ENCODE peak calls at places on chromosome 15, in eight cellular contexts. K, D, F, N, Z, E, V and G are unnamed samples.

GRCh38 chr15:99168601-99169580 is 64.0 kb downstream of the SYNM start:
- DNase-seq in D (peak), N (no peak), E (no peak), V (no peak), F (no peak), K (no peak), Z (no peak), G (no peak)

GRCh38 chr15:85793641-85794597 is 806 bp downstream of the KLHL25 start:
- DNase-seq in Z (no peak), K (peak), V (peak), E (peak), N (no peak), F (peak), D (no peak), G (no peak)

GRCh38 chr15:37016287-37016686 is 84.1 kb downstream of the MEIS2 start:
- DNase-seq in K (peak), F (peak), V (no peak), N (no peak), Z (no peak), D (no peak), E (no peak), G (no peak)

GRCh38 chr15:95880630-95881029 is 449.9 kb upstream of the NR2F2 start:
- DNase-seq in E (no peak), Z (no peak), F (no peak), D (no peak), K (no peak), V (no peak), N (no peak), G (no peak)

GRCh38 chr15:63447277-63447676 is 57.1 kb upstream of the USP3 start:
- DNase-seq in V (no peak), Z (no peak), E (no peak), N (no peak), F (no peak), D (no peak), K (no peak), G (no peak)

GRCh38 chr15:74958908-74959642 is 2.5 kb upstream of the RPP25 start:
- DNase-seq in E (no peak), Z (no peak), D (no peak), N (no peak), V (peak), K (no peak), F (no peak), G (no peak)

GRCh38 chr15:23397779-23398178 is 43.2 kb downstream of the GOLGA8S start:
- DNase-seq in K (no peak), Z (no peak), F (no peak), N (no peak), E (no peak), V (no peak), D (no peak), G (no peak)

GRCh38 chr15:52019394-52020252 is 604 bp downstream of the MAPK6 start:
- DNase-seq in F (peak), D (peak), N (peak), Z (peak), K (peak), V (peak), E (peak), G (peak)

GRCh38 chr15:49101536-49101935 is 53.9 kb downstream of the COPS2 start:
- DNase-seq in Z (no peak), E (no peak), F (no peak), K (peak), V (no peak), N (no peak), D (no peak), G (no peak)

GRCh38 chr15:28019594-28020320 is 79.4 kb downstream of the OCA2 start:
- DNase-seq in N (no peak), V (no peak), E (no peak), F (no peak), K (no peak), D (no peak), Z (no peak), G (no peak)

GRCh38 chr15:48645558-48646330 is at the start of gene FBN1:
- DNase-seq in V (peak), K (peak), F (peak), D (peak), Z (no peak), E (no peak), N (peak), G (no peak)

GRCh38 chr15:93088200-93088980 is 621 bp downstream of the RGMA start:
- DNase-seq in D (no peak), K (peak), N (no peak), Z (no peak), E (no peak), V (no peak), F (peak), G (no peak)

GRCh38 chr15:50880651-50881114 is 27.8 kb upstream of the AP4E1 start:
- DNase-seq in N (no peak), E (no peak), Z (no peak), F (no peak), V (no peak), D (no peak), K (peak), G (no peak)